ENCODE peak calls at places on chromosomes 6 and 20, in seven cellular contexts. One of them, this sample, is unnamed.

GRCh38 chr6:2081155-2082138 is 164.0 kb downstream of the GMDS start:
- DNase-seq in kidney epithelial cell: no peak
- DNase-seq in neural progenitor cell: no peak
- DNase-seq in K562: no peak
- DNase-seq in tibial nerve: no peak
- DNase-seq in upper lobe of right lung: no peak
- DNase-seq in left ventricle myocardium inferior: no peak
- DNase-seq in this sample: no peak

GRCh38 chr20:48390981-48391380 is 436.8 kb downstream of the PREX1 start:
- DNase-seq in neural progenitor cell: no peak
- DNase-seq in K562: no peak
- DNase-seq in kidney epithelial cell: no peak
- DNase-seq in left ventricle myocardium inferior: no peak
- DNase-seq in tibial nerve: no peak
- DNase-seq in upper lobe of right lung: no peak
- DNase-seq in this sample: no peak

GRCh38 chr6:33429745-33430042 is 9.8 kb downstream of the SYNGAP1 start:
- DNase-seq in upper lobe of right lung: no peak
- DNase-seq in kidney epithelial cell: no peak
- DNase-seq in tibial nerve: no peak
- DNase-seq in neural progenitor cell: no peak
- DNase-seq in left ventricle myocardium inferior: no peak
- DNase-seq in K562: no peak
- DNase-seq in this sample: no peak

GRCh38 chr6:153942361-153942760 is 96.7 kb upstream of the OPRM1 start:
- DNase-seq in K562: no peak
- DNase-seq in neural progenitor cell: no peak
- DNase-seq in left ventricle myocardium inferior: no peak
- DNase-seq in tibial nerve: no peak
- DNase-seq in upper lobe of right lung: no peak
- DNase-seq in kidney epithelial cell: no peak
- DNase-seq in this sample: no peak

GRCh38 chr6:35396991-35397390 is 54.6 kb downstream of the PPARD start:
- DNase-seq in upper lobe of right lung: no peak
- DNase-seq in left ventricle myocardium inferior: no peak
- DNase-seq in K562: no peak
- DNase-seq in kidney epithelial cell: no peak
- DNase-seq in tibial nerve: no peak
- DNase-seq in neural progenitor cell: no peak
- DNase-seq in this sample: no peak

GRCh38 chr6:27684264-27685211 is 211.6 kb upstream of the ZNF184 start:
- DNase-seq in K562: peak; percentile 66
- DNase-seq in tibial nerve: no peak
- DNase-seq in neural progenitor cell: peak; percentile 84
- DNase-seq in kidney epithelial cell: no peak
- DNase-seq in upper lobe of right lung: no peak
- DNase-seq in left ventricle myocardium inferior: no peak
- DNase-seq in this sample: no peak

GRCh38 chr6:107116328-107116892 is 1.1 kb upstream of the BEND3 start:
- DNase-seq in kidney epithelial cell: no peak
- DNase-seq in upper lobe of right lung: peak; percentile 72
- DNase-seq in K562: no peak
- DNase-seq in left ventricle myocardium inferior: no peak
- DNase-seq in tibial nerve: no peak
- DNase-seq in neural progenitor cell: peak; percentile 67
- DNase-seq in this sample: no peak

GRCh38 chr20:12171927-12172581 is 254.4 kb downstream of the BTBD3 start:
- DNase-seq in left ventricle myocardium inferior: no peak
- DNase-seq in tibial nerve: no peak
- DNase-seq in neural progenitor cell: no peak
- DNase-seq in upper lobe of right lung: no peak
- DNase-seq in kidney epithelial cell: no peak
- DNase-seq in K562: no peak
- DNase-seq in this sample: no peak

GRCh38 chr6:90343581-90343980 is 46.9 kb upstream of the BACH2 start:
- DNase-seq in neural progenitor cell: no peak
- DNase-seq in upper lobe of right lung: no peak
- DNase-seq in kidney epithelial cell: no peak
- DNase-seq in K562: no peak
- DNase-seq in tibial nerve: no peak
- DNase-seq in left ventricle myocardium inferior: no peak
- DNase-seq in this sample: no peak

GRCh38 chr6:43987838-43988439 is 139.3 kb downstream of the MRPL14 start:
- DNase-seq in upper lobe of right lung: peak; percentile 32
- DNase-seq in kidney epithelial cell: no peak
- DNase-seq in left ventricle myocardium inferior: no peak
- DNase-seq in K562: no peak
- DNase-seq in tibial nerve: no peak
- DNase-seq in neural progenitor cell: no peak
- DNase-seq in this sample: no peak

GRCh38 chr6:169654590-169655391 is 47.0 kb downstream of the WDR27 start:
- DNase-seq in neural progenitor cell: no peak
- DNase-seq in kidney epithelial cell: no peak
- DNase-seq in upper lobe of right lung: peak; percentile 86
- DNase-seq in tibial nerve: peak; percentile 63
- DNase-seq in left ventricle myocardium inferior: peak; percentile 66
- DNase-seq in K562: no peak
- DNase-seq in this sample: peak; percentile 11

GRCh38 chr6:34237316-34237721 is 646 bp downstream of the HMGA1 start:
- DNase-seq in tibial nerve: no peak
- DNase-seq in kidney epithelial cell: no peak
- DNase-seq in K562: peak; percentile 83
- DNase-seq in left ventricle myocardium inferior: no peak
- DNase-seq in neural progenitor cell: peak; percentile 57
- DNase-seq in upper lobe of right lung: peak; percentile 71
- DNase-seq in this sample: no peak

GRCh38 chr20:47857142-47857993 is 72.1 kb upstream of the SULF2 start:
- DNase-seq in kidney epithelial cell: peak; percentile 49
- DNase-seq in neural progenitor cell: no peak
- DNase-seq in left ventricle myocardium inferior: peak; percentile 46
- DNase-seq in tibial nerve: no peak
- DNase-seq in upper lobe of right lung: no peak
- DNase-seq in K562: no peak
- DNase-seq in this sample: no peak

GRCh38 chr6:3352678-3353077 is 93.9 kb downstream of the PSMG4 start:
- DNase-seq in upper lobe of right lung: no peak
- DNase-seq in kidney epithelial cell: no peak
- DNase-seq in neural progenitor cell: no peak
- DNase-seq in tibial nerve: no peak
- DNase-seq in left ventricle myocardium inferior: no peak
- DNase-seq in K562: no peak
- DNase-seq in this sample: no peak

GRCh38 chr6:140744648-140745320 is 1370.3 kb upstream of the CITED2 start:
- DNase-seq in kidney epithelial cell: peak; percentile 19
- DNase-seq in left ventricle myocardium inferior: no peak
- DNase-seq in tibial nerve: no peak
- DNase-seq in K562: no peak
- DNase-seq in upper lobe of right lung: no peak
- DNase-seq in neural progenitor cell: no peak
- DNase-seq in this sample: no peak

GRCh38 chr6:30685157-30685976 is 1.1 kb downstream of the PPP1R18 start:
- DNase-seq in tibial nerve: no peak
- DNase-seq in neural progenitor cell: no peak
- DNase-seq in left ventricle myocardium inferior: no peak
- DNase-seq in upper lobe of right lung: no peak
- DNase-seq in kidney epithelial cell: no peak
- DNase-seq in K562: no peak
- DNase-seq in this sample: no peak
- TF ChIP-seq CTCF in tibial nerve: no peak
- TF ChIP-seq CTCF in neural progenitor cell: no peak
- TF ChIP-seq CTCF in left ventricle myocardium inferior: no peak
- TF ChIP-seq CTCF in upper lobe of right lung: peak; percentile 18
- TF ChIP-seq CTCF in kidney epithelial cell: no peak
- TF ChIP-seq CTCF in K562: peak; percentile 78
- TF ChIP-seq CTCF in this sample: peak; percentile 48

GRCh38 chr20:34534391-34535165 is 18.4 kb downstream of the DYNLRB1 start:
- DNase-seq in neural progenitor cell: no peak
- DNase-seq in kidney epithelial cell: no peak
- DNase-seq in tibial nerve: no peak
- DNase-seq in left ventricle myocardium inferior: no peak
- DNase-seq in upper lobe of right lung: peak; percentile 40
- DNase-seq in K562: no peak
- DNase-seq in this sample: no peak
- H3K36me3 ChIP-seq in neural progenitor cell: no peaks in the 10 kb centered on the region
- H3K36me3 ChIP-seq in kidney epithelial cell: peaks cover 2% of the 10 kb centered on the region
- H3K36me3 ChIP-seq in tibial nerve: peaks cover 89% of the 10 kb centered on the region
- H3K36me3 ChIP-seq in left ventricle myocardium inferior: peaks cover 83% of the 10 kb centered on the region
- H3K36me3 ChIP-seq in upper lobe of right lung: peaks cover 87% of the 10 kb centered on the region
- H3K36me3 ChIP-seq in K562: peaks cover 70% of the 10 kb centered on the region
- H3K36me3 ChIP-seq in this sample: peaks cover 52% of the 10 kb centered on the region

GRCh38 chr20:35739294-35740163 is 2.5 kb downstream of the RBM39 start:
- DNase-seq in tibial nerve: no peak
- DNase-seq in upper lobe of right lung: no peak
- DNase-seq in K562: no peak
- DNase-seq in left ventricle myocardium inferior: no peak
- DNase-seq in kidney epithelial cell: no peak
- DNase-seq in neural progenitor cell: peak; percentile 10
- DNase-seq in this sample: no peak
- H3K4me3 ChIP-seq in tibial nerve: peak overlapping the region; percentile 79
- H3K4me3 ChIP-seq in upper lobe of right lung: peak overlapping the region; percentile 79
- H3K4me3 ChIP-seq in K562: peak overlapping the region; percentile 81
- H3K4me3 ChIP-seq in left ventricle myocardium inferior: peak overlapping the region; percentile 93
- H3K4me3 ChIP-seq in kidney epithelial cell: peak overlapping the region; percentile 98
- H3K4me3 ChIP-seq in neural progenitor cell: peak overlapping the region; percentile 92
- H3K4me3 ChIP-seq in this sample: peak overlapping the region; percentile 77

GRCh38 chr20:34579191-34579661 is 20.7 kb downstream of the MAP1LC3A start:
- DNase-seq in upper lobe of right lung: no peak
- DNase-seq in tibial nerve: peak; percentile 35
- DNase-seq in neural progenitor cell: no peak
- DNase-seq in kidney epithelial cell: peak; percentile 58
- DNase-seq in K562: no peak
- DNase-seq in left ventricle myocardium inferior: peak; percentile 61
- DNase-seq in this sample: no peak
- TF ChIP-seq CTCF in upper lobe of right lung: peak; percentile 38
- TF ChIP-seq CTCF in tibial nerve: peak; percentile 64
- TF ChIP-seq CTCF in neural progenitor cell: no peak
- TF ChIP-seq CTCF in kidney epithelial cell: peak; percentile 81
- TF ChIP-seq CTCF in K562: peak; percentile 34
- TF ChIP-seq CTCF in left ventricle myocardium inferior: peak; percentile 68
- TF ChIP-seq CTCF in this sample: peak; percentile 78

GRCh38 chr6:31669676-31670075 is at the start of gene LY6G5B:
- DNase-seq in kidney epithelial cell: no peak
- DNase-seq in neural progenitor cell: no peak
- DNase-seq in tibial nerve: no peak
- DNase-seq in K562: no peak
- DNase-seq in upper lobe of right lung: no peak
- DNase-seq in left ventricle myocardium inferior: no peak
- DNase-seq in this sample: no peak
- H3K36me3 ChIP-seq in kidney epithelial cell: peaks cover 14% of the 10 kb centered on the region
- H3K36me3 ChIP-seq in neural progenitor cell: no peaks in the 10 kb centered on the region
- H3K36me3 ChIP-seq in tibial nerve: peaks cover 75% of the 10 kb centered on the region
- H3K36me3 ChIP-seq in K562: peaks cover 71% of the 10 kb centered on the region
- H3K36me3 ChIP-seq in upper lobe of right lung: peaks cover 67% of the 10 kb centered on the region
- H3K36me3 ChIP-seq in left ventricle myocardium inferior: peaks cover 67% of the 10 kb centered on the region
- H3K36me3 ChIP-seq in this sample: peaks cover 47% of the 10 kb centered on the region

GRCh38 chr20:63218701-63219446 is 2.9 kb upstream of the YTHDF1 start:
- DNase-seq in tibial nerve: no peak
- DNase-seq in K562: no peak
- DNase-seq in upper lobe of right lung: peak; percentile 59
- DNase-seq in left ventricle myocardium inferior: no peak
- DNase-seq in neural progenitor cell: no peak
- DNase-seq in kidney epithelial cell: no peak
- DNase-seq in this sample: no peak
- H3K4me3 ChIP-seq in tibial nerve: no peak overlapping the region
- H3K4me3 ChIP-seq in K562: no peak overlapping the region
- H3K4me3 ChIP-seq in upper lobe of right lung: no peak overlapping the region
- H3K4me3 ChIP-seq in left ventricle myocardium inferior: no peak overlapping the region
- H3K4me3 ChIP-seq in neural progenitor cell: no peak overlapping the region
- H3K4me3 ChIP-seq in kidney epithelial cell: no peak overlapping the region
- H3K4me3 ChIP-seq in this sample: no peak overlapping the region

GRCh38 chr6:5946701-5947100 is 60.0 kb downstream of the NRN1 start:
- DNase-seq in tibial nerve: no peak
- DNase-seq in neural progenitor cell: no peak
- DNase-seq in left ventricle myocardium inferior: no peak
- DNase-seq in K562: no peak
- DNase-seq in kidney epithelial cell: no peak
- DNase-seq in upper lobe of right lung: no peak
- DNase-seq in this sample: no peak

GRCh38 chr6:5946181-5946580 is 60.5 kb downstream of the NRN1 start:
- DNase-seq in upper lobe of right lung: no peak
- DNase-seq in kidney epithelial cell: no peak
- DNase-seq in K562: no peak
- DNase-seq in neural progenitor cell: no peak
- DNase-seq in left ventricle myocardium inferior: no peak
- DNase-seq in tibial nerve: no peak
- DNase-seq in this sample: no peak

DNA sequence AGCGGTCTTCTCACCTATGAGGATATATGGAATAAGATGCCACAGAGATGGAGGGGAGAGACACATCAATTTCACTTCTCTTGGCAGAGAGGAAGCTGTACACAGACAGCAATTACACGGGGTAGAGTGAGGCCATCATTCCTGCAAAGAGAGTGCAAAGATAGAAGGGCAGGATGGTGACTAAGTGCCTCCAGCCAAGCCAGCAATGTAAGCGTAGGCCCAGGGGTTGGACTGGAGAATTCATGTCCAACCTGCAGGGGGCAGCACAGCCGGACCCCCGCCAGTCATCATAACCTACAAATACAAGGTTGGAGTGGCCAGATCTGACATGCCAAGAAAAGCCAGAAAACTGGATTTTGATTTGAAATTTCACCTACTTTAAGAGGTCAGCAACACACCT is 56.3 kb downstream of the NRN1 start:
- DNase-seq in upper lobe of right lung: no peak
- DNase-seq in kidney epithelial cell: no peak
- DNase-seq in K562: peak; percentile 56
- DNase-seq in left ventricle myocardium inferior: no peak
- DNase-seq in neural progenitor cell: peak; percentile 41
- DNase-seq in tibial nerve: no peak
- DNase-seq in this sample: no peak
- TF ChIP-seq CTCF in upper lobe of right lung: peak; percentile 54
- TF ChIP-seq CTCF in kidney epithelial cell: peak; percentile 48
- TF ChIP-seq CTCF in K562: peak; percentile 80
- TF ChIP-seq CTCF in left ventricle myocardium inferior: peak; percentile 65
- TF ChIP-seq CTCF in neural progenitor cell: peak; percentile 70
- TF ChIP-seq CTCF in tibial nerve: peak; percentile 27
- TF ChIP-seq CTCF in this sample: peak; percentile 21

DNA sequence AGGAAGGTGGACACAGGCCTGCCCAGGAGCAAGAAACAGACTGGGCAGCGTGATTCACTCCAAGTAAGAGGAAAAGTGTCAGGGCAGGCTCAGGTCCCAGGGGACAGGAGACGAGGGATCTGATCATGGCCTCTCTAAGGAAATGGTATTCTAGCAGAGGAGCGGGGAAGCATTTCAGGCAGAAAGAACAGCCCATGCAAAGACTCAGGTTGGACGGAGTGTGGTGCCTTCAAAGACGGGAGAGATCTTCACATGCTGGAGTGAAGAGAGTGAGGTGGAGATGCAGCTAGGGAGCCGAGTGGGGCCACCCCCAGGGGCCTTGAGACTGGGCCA is 161.1 kb downstream of the SYCP2 start:
- DNase-seq in tibial nerve: no peak
- DNase-seq in neural progenitor cell: no peak
- DNase-seq in kidney epithelial cell: no peak
- DNase-seq in upper lobe of right lung: no peak
- DNase-seq in left ventricle myocardium inferior: no peak
- DNase-seq in K562: no peak
- DNase-seq in this sample: no peak
- H3K36me3 ChIP-seq in tibial nerve: no peaks in the 10 kb centered on the region
- H3K36me3 ChIP-seq in neural progenitor cell: no peaks in the 10 kb centered on the region
- H3K36me3 ChIP-seq in kidney epithelial cell: no peaks in the 10 kb centered on the region
- H3K36me3 ChIP-seq in upper lobe of right lung: no peaks in the 10 kb centered on the region
- H3K36me3 ChIP-seq in left ventricle myocardium inferior: no peaks in the 10 kb centered on the region
- H3K36me3 ChIP-seq in K562: no peaks in the 10 kb centered on the region
- H3K36me3 ChIP-seq in this sample: no peaks in the 10 kb centered on the region

This sample was measured in BJ.